ENCODE peak calls at places on chromosomes 13 and 19, in four cellular contexts. Y is lung, O is osteoblast, A is stomach. D is an unnamed sample. For H3K4me1, the result is how much of the 10 kb centered on the place peaks cover.

GRCh38 chr19:3519126-3519525 is 13.0 kb downstream of the FZR1 start:
- DNase-seq in A (no peak), O (no peak), Y (no peak), D (no peak)

GRCh38 chr13:91174886-91175501 is 172.5 kb upstream of the MIR17HG start:
- DNase-seq in Y (no peak), A (no peak), O (peak), D (no peak)

GRCh38 chr13:110399801-110400200 is 92.7 kb downstream of the COL4A2 start:
- DNase-seq in O (no peak), A (no peak), Y (no peak), D (no peak)

GRCh38 chr13:70893832-70894231 is 785.6 kb upstream of the KLHL1 start:
- DNase-seq in A (no peak), O (no peak), Y (no peak), D (no peak)

GRCh38 chr13:98345103-98345899 is 168.2 kb upstream of the RNF113B start:
- DNase-seq in Y (no peak), O (no peak), A (peak), D (peak)

GRCh38 chr13:46296920-46297319 is 85.2 kb downstream of the LRRC63 start:
- DNase-seq in Y (no peak), O (peak), A (no peak), D (no peak)

GRCh38 chr13:111383591-111384440 is 63.4 kb downstream of the TEX29 start:
- DNase-seq in O (no peak), Y (no peak), A (peak), D (no peak)

GRCh38 chr13:31151837-31152236 is 9.9 kb downstream of the HSPH1 start:
- DNase-seq in A (no peak), Y (no peak), O (no peak), D (no peak)

GRCh38 chr19:45444318-45445041 is 20.8 kb upstream of the ERCC1 start:
- DNase-seq in O (peak), Y (peak), A (peak), D (peak)

GRCh38 chr13:27269114-27269665 is 1.4 kb upstream of the RASL11A start:
- DNase-seq in O (no peak), Y (no peak), A (no peak), D (no peak)
- H3K4me1 ChIP-seq in O (under half), Y (under half), A (under half), D (under half)

GRCh38 chr13:23876265-23876664 is 12.9 kb downstream of the MIPEP start:
- DNase-seq in A (no peak), O (no peak), Y (no peak), D (peak)
- TF ChIP-seq CTCF in A (peak), O (peak), Y (no peak), D (peak)

GRCh38 chr19:17579523-17580244 is 24.2 kb downstream of the COLGALT1 start:
- DNase-seq in O (peak), A (no peak), Y (peak), D (no peak)

GRCh38 chr19:17581211-17581874 is 25.9 kb downstream of the COLGALT1 start:
- DNase-seq in A (no peak), Y (no peak), O (peak), D (no peak)

GRCh38 chr19:17582613-17583012 is 27.2 kb downstream of the COLGALT1 start:
- DNase-seq in O (no peak), Y (no peak), A (no peak), D (no peak)

GRCh38 chr19:17580470-17581000 is 25.1 kb downstream of the COLGALT1 start:
- DNase-seq in Y (no peak), O (peak), A (no peak), D (no peak)

GRCh38 chr19:17584132-17584531 is 28.7 kb downstream of the COLGALT1 start:
- DNase-seq in A (no peak), O (no peak), Y (no peak), D (no peak)
- H3K4me1 ChIP-seq in A (under half), O (under half), Y (under half), D (under half)

GRCh38 chr13:60617863-60618733 is 221.1 kb downstream of the TDRD3 start:
- DNase-seq in A (no peak), Y (no peak), O (no peak), D (no peak)
- TF ChIP-seq CTCF in A (no peak), Y (no peak), O (peak), D (no peak)

GRCh38 chr13:33199282-33199850 is 86.2 kb downstream of the STARD13 start:
- DNase-seq in Y (no peak), O (no peak), A (no peak), D (no peak)
- H3K4me1 ChIP-seq in Y (under half), O (under half), A (half or more), D (half or more)

GRCh38 chr13:95019886-95020285 is 281.4 kb downstream of the ABCC4 start:
- DNase-seq in A (no peak), Y (no peak), O (no peak), D (no peak)

GRCh38 chr13:95025116-95025515 is 276.1 kb downstream of the ABCC4 start:
- DNase-seq in A (no peak), Y (no peak), O (no peak), D (no peak)

GRCh38 chr13:95023405-95023804 is 277.8 kb downstream of the ABCC4 start:
- DNase-seq in A (no peak), O (no peak), Y (no peak), D (no peak)

GRCh38 chr13:95020298-95020987 is 280.8 kb downstream of the ABCC4 start:
- DNase-seq in O (no peak), A (no peak), Y (no peak), D (no peak)
- TF ChIP-seq CTCF in O (no peak), A (no peak), Y (no peak), D (no peak)

DNA sequence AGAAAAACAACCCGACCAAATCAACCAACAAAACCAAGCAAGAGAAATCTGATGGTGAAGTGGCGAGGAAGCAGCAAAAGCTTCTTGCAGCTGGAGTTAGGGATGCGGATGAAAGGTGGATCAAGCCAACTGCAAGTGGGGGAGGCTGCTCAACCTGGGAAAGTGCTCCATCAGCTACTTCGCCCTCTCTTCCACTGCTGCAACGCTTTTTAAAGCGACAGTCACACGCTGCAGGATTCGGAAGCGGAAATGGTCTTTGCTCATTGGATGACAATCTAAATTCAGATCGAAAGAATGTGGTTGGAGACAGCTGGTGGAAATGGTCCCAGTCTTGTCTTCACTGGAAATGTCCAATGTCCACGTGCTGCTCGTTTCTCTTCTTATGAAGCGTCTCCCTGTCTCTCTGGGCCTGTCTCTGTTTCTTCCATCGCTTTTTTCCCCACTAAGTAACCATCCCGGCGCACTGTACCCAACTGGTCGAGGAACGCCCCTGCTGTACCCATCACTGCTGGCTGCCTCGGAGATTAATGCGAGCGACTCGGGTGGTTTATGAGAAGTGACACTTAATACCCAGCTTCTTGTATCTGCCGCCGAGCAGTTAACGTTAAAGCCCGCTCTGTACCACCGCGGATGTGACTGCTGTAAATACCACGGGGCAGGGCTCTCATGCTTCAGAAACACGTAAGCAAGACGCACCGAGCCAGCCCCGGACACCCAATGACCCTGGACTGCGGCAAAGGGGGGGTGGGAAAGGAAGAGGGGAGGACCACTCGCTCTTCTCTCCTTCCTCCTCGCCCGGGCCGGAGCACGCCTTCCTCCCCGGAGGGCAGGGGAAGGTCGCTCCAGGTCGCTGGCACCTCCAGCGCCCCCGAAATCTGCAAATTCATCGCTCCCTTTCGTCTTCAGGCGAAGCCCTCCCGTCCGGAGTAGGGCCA is 1.9 kb upstream of the FGF9 start:
- DNase-seq in A (no peak), Y (no peak), O (peak), D (peak)
- H3K4me1 ChIP-seq in A (half or more), Y (under half), O (under half), D (under half)

GRCh38 chr19:46571495-46571894 is 29.6 kb upstream of the CALM3 start:
- DNase-seq in Y (no peak), A (no peak), O (peak), D (no peak)
- TF ChIP-seq CTCF in Y (no peak), A (no peak), O (peak), D (no peak)

GRCh38 chr19:13096968-13097330 is 5.7 kb downstream of the LYL1 start:
- DNase-seq in O (peak), A (no peak), Y (no peak), D (no peak)
- H3K4me1 ChIP-seq in O (under half), A (half or more), Y (under half), D (under half)

D was measured in body of pancreas.